ENCODE peak calls at places on chromosomes 3 and 15, in six cellular contexts. U is body of pancreas; L is PC-3; A is endodermal cell; G is CD8-positive, alpha-beta T cell; R is right atrium auricular region. T is an unnamed sample. For H3K27me3 and H3K4me1, the result is how much of the 10 kb centered on the place peaks cover.

GRCh38 chr15:88858934-88859333 is 36.4 kb downstream of the HAPLN3 start:
- DNase-seq in U (no peak), L (no peak), A (no peak), G (no peak), R (no peak), T (no peak)

GRCh38 chr3:182609575-182610156 is 183.6 kb upstream of the ATP11B start:
- DNase-seq in U (peak), L (peak), A (no peak), G (no peak), R (no peak), T (no peak)

GRCh38 chr3:170809021-170809974 is 60.7 kb downstream of the RPL22L1 start:
- DNase-seq in U (peak), L (peak), A (peak), G (no peak), R (no peak), T (peak)

GRCh38 chr3:70999730-71000129 is 583.8 kb downstream of the FOXP1 start:
- DNase-seq in U (no peak), L (peak), A (no peak), G (no peak), R (no peak), T (no peak)

GRCh38 chr15:65326109-65326508 is 21.6 kb downstream of the RNU5B-1 start:
- DNase-seq in U (peak), L (no peak), A (peak), G (no peak), R (no peak), T (no peak)

GRCh38 chr15:89472785-89473256 is 23.6 kb downstream of the RHCG start:
- DNase-seq in U (peak), L (peak), A (peak), G (no peak), R (no peak), T (peak)

GRCh38 chr3:71641669-71642068 is 58.1 kb upstream of the FOXP1 start:
- DNase-seq in U (no peak), L (peak), A (no peak), G (no peak), R (no peak), T (no peak)

GRCh38 chr3:28173831-28174230 is 67.6 kb upstream of the CMC1 start:
- DNase-seq in U (no peak), L (no peak), A (no peak), G (no peak), R (no peak), T (no peak)

GRCh38 chr15:29952245-29952644 is 130.0 kb upstream of the TJP1 start:
- DNase-seq in U (no peak), L (no peak), A (no peak), G (no peak), R (no peak), T (no peak)

DNA sequence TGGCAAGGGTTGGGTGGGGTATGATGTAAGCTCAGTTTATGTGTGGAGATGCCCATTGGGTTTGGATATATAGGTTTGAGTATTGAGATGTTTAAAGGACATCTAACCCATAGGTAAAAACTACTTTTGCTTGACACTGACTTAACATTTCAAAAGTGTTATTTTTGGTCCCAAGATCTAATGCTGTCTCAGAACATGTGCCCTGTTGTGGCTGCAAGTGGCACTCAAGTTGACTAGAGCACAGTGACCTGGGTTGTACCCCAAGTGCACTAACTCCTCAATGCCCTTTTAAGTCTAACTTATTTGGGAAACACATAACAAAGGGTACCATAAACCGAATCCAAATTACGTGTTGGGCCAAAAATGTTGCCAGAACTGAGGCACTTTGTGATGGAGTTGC is 56.5 kb upstream of the CCR4 start:
- DNase-seq in U (no peak), L (no peak), A (no peak), G (no peak), R (no peak), T (no peak)
- H3K27me3 ChIP-seq in U (under half), L (under half), A (under half), G (under half), R (under half), T (under half)

GRCh38 chr15:67174446-67174845 is 80.0 kb downstream of the AAGAB start:
- DNase-seq in U (no peak), L (no peak), A (no peak), G (no peak), R (no peak), T (no peak)

GRCh38 chr15:67175643-67176071 is 78.8 kb downstream of the AAGAB start:
- DNase-seq in U (no peak), L (no peak), A (peak), G (no peak), R (peak), T (no peak)

GRCh38 chr15:67173786-67174185 is 80.7 kb downstream of the AAGAB start:
- DNase-seq in U (no peak), L (no peak), A (no peak), G (no peak), R (no peak), T (no peak)

GRCh38 chr15:67176195-67176971 is 78.1 kb downstream of the AAGAB start:
- DNase-seq in U (peak), L (no peak), A (peak), G (no peak), R (no peak), T (no peak)

GRCh38 chr15:67174864-67175573 is 79.4 kb downstream of the AAGAB start:
- DNase-seq in U (no peak), L (peak), A (peak), G (no peak), R (no peak), T (no peak)
- H3K4me1 ChIP-seq in U (under half), L (half or more), A (under half), G (under half), R (half or more), T (under half)

GRCh38 chr3:24834442-24834841 is 339.8 kb upstream of the THRB start:
- DNase-seq in U (no peak), L (no peak), A (no peak), G (no peak), R (no peak), T (no peak)

GRCh38 chr3:24832878-24833277 is 338.2 kb upstream of the THRB start:
- DNase-seq in U (no peak), L (no peak), A (no peak), G (no peak), R (no peak), T (no peak)

GRCh38 chr3:24830230-24831152 is 335.8 kb upstream of the THRB start:
- DNase-seq in U (peak), L (no peak), A (peak), G (no peak), R (no peak), T (no peak)

GRCh38 chr3:24829011-24829581 is 334.4 kb upstream of the THRB start:
- DNase-seq in U (peak), L (no peak), A (peak), G (no peak), R (no peak), T (no peak)

DNA sequence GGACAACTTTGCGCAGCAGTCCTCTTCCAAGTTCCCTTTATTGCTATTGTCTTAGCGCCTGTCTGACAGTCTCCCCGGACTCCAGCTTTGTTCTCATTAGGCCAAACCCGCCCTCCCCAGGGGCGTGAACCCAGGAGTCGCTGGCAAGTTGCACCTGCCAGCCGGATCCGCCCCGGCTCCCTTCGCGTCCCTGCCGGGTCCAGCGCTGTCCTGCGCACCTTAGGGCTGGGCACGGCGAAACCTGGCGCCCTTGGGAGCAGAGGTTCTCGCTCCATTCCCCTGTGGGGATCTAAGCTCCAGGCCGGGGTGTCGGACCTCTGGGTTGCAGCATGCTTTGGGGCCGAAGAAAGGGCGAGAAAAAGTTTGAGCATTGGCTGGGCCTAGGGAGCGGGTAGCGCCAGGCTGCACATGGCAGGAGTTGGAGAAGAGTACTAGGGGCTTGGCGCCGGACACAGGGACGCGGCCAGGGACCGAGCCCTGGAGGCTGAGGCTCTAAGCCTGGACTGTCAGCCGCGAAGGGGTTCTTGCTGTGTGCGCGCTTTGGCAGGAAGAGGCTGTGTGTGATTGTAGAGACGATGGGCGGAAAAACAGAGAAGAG is 335.1 kb upstream of the THRB start:
- DNase-seq in U (peak), L (no peak), A (peak), G (no peak), R (no peak), T (peak)
- H3K27me3 ChIP-seq in U (under half), L (half or more), A (half or more), G (under half), R (under half), T (under half)

GRCh38 chr3:37922721-37923575 is 61.3 kb downstream of the CTDSPL start:
- DNase-seq in U (peak), L (peak), A (no peak), G (no peak), R (no peak), T (no peak)
- H3K4me1 ChIP-seq in U (under half), L (under half), A (under half), G (under half), R (half or more), T (under half)

GRCh38 chr3:198112031-198112430 is 152.0 kb downstream of the LMLN start:
- DNase-seq in U (no peak), L (no peak), A (no peak), G (no peak), R (no peak), T (no peak)

GRCh38 chr3:198109883-198110282 is 149.9 kb downstream of the LMLN start:
- DNase-seq in U (no peak), L (no peak), A (no peak), G (no peak), R (no peak), T (no peak)

GRCh38 chr3:198107840-198108734 is 148.1 kb downstream of the LMLN start:
- DNase-seq in U (no peak), L (peak), A (no peak), G (no peak), R (no peak), T (no peak)

GRCh38 chr3:198106265-198106664 is 146.2 kb downstream of the LMLN start:
- DNase-seq in U (no peak), L (no peak), A (no peak), G (no peak), R (no peak), T (no peak)

DNA sequence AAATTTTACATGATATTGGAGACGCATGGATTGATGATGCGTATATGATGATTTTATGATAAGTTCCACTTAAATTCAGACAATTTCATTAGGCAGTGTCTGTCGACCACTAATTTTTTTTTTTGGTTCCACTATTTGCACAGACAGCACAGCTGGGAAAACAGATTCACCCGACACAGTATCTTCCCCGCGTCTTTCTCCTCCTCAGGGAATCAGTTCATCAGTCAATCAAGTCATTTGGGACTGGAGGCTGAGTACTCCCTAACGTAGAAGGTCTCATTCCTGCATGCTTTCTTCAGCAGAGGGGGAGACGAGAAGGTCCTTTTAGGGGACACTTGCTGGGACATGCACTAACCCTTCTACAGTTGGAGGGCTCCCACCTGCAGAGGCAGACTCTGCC is 148.7 kb downstream of the LMLN start:
- DNase-seq in U (no peak), L (no peak), A (no peak), G (no peak), R (no peak), T (no peak)
- H3K27me3 ChIP-seq in U (under half), L (under half), A (under half), G (under half), R (under half), T (under half)

GRCh38 chr3:188276366-188276765 is 122.4 kb downstream of the LPP start:
- DNase-seq in U (no peak), L (no peak), A (no peak), G (no peak), R (no peak), T (no peak)
- H3K4me1 ChIP-seq in U (under half), L (under half), A (under half), G (under half), R (half or more), T (half or more)

DNA sequence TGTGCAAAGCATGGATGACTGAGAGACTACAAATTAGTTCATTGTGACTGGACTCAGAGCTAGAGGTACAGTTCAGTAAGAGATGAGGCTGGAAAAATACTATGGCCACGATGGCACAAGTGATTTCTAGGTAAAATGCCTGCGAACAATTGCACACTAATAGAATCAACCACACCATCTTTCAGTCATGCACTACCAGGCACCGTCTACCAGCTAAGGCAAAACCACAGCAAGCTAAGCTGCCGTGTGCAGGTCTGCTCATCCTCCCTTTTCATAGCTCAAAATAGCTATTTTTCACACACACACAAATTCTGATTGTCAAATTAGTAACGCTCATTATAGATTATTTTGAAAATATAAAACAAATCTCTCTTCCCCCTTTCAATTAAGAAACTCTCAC is 16.7 kb upstream of the MEX3B start:
- DNase-seq in U (no peak), L (no peak), A (no peak), G (no peak), R (no peak), T (no peak)
- H3K27me3 ChIP-seq in U (under half), L (under half), A (under half), G (under half), R (under half), T (under half)